ENCODE peak calls at places on chromosomes 2 and 18, in five cellular contexts. B is transverse colon, A is psoas muscle, X is AG04450, D is WERI-Rb-1. U is an unnamed sample.

GRCh38 chr2:190858817-190859216 is 21.8 kb upstream of the GLS start:
- DNase-seq in B (no peak), A (no peak), X (no peak), D (no peak), U (no peak)

GRCh38 chr2:238966274-238966937 is 118.5 kb downstream of the TWIST2 start:
- DNase-seq in B (no peak), A (no peak), X (no peak), D (no peak), U (no peak)

GRCh38 chr2:199449455-199449854 is 8.3 kb downstream of the SATB2 start:
- DNase-seq in B (no peak), A (no peak), X (no peak), D (no peak), U (no peak)

GRCh38 chr2:28681216-28681981 is 70.2 kb upstream of the PPP1CB start:
- DNase-seq in B (no peak), A (no peak), X (no peak), D (no peak), U (peak)

GRCh38 chr2:36770542-36771287 is 74.2 kb downstream of the VIT start:
- DNase-seq in B (peak), A (peak), X (no peak), D (peak), U (no peak)

GRCh38 chr2:190881480-190882326 is 1.1 kb downstream of the GLS start:
- DNase-seq in B (peak), A (peak), X (no peak), D (peak), U (no peak)

GRCh38 chr18:28116461-28116860 is 60.5 kb downstream of the CDH2 start:
- DNase-seq in B (no peak), A (no peak), X (no peak), D (no peak), U (no peak)

GRCh38 chr2:72694715-72695496 is 130.9 kb downstream of the EXOC6B start:
- DNase-seq in B (peak), A (peak), X (peak), D (no peak), U (no peak)

GRCh38 chr2:97754690-97755346 is 41.4 kb downstream of the ZAP70 start:
- DNase-seq in B (no peak), A (no peak), X (no peak), D (no peak), U (no peak)

GRCh38 chr2:173647681-173648350 is 293.1 kb downstream of the CDCA7 start:
- DNase-seq in B (no peak), A (no peak), X (no peak), D (no peak), U (no peak)

GRCh38 chr2:218577482-218578220 is 9.0 kb downstream of the CNOT9 start:
- DNase-seq in B (no peak), A (no peak), X (no peak), D (no peak), U (no peak)

GRCh38 chr2:137952586-137953129 is 11.6 kb upstream of the HNMT start:
- DNase-seq in B (no peak), A (no peak), X (no peak), D (no peak), U (no peak)

GRCh38 chr2:39142012-39142346 is 21.1 kb upstream of the SOS1 start:
- DNase-seq in B (no peak), A (no peak), X (no peak), D (no peak), U (no peak)

DNA sequence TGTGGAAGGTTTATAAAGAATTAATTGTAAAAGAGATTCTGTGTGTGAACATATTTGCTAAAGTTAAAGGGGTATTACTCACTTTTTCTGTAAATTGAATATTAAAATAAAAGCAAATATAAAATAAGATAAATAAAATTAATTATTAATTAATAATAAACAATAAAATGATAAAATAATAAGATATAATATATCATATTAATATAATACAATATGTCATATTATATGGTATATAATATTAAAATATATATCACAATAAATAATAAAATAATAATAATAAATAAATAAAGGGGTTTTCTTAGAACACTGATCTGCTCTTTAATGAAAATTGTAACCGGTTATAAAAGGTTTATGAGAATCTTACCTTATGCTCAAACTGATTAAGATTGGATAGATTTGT is 29.8 kb downstream of the TMEM200C start:
- DNase-seq in B (no peak), A (no peak), X (no peak), D (no peak), U (no peak)
- H3K4me3 ChIP-seq in B (no peak), A (no peak), X (no peak), D (no peak), U (no peak)

GRCh38 chr2:205596581-205596980 is 85.7 kb upstream of the NRP2 start:
- DNase-seq in B (no peak), A (no peak), X (no peak), D (no peak), U (no peak)
- TF ChIP-seq CTCF in B (no peak), A (no peak), X (no peak), D (no peak), U (no peak)

GRCh38 chr2:46704593-46704992 is 211.0 kb downstream of the MCFD2 start:
- DNase-seq in B (no peak), A (no peak), X (no peak), D (no peak), U (no peak)
- H3K4me3 ChIP-seq in B (no peak), A (no peak), X (peak), D (no peak), U (no peak)

DNA sequence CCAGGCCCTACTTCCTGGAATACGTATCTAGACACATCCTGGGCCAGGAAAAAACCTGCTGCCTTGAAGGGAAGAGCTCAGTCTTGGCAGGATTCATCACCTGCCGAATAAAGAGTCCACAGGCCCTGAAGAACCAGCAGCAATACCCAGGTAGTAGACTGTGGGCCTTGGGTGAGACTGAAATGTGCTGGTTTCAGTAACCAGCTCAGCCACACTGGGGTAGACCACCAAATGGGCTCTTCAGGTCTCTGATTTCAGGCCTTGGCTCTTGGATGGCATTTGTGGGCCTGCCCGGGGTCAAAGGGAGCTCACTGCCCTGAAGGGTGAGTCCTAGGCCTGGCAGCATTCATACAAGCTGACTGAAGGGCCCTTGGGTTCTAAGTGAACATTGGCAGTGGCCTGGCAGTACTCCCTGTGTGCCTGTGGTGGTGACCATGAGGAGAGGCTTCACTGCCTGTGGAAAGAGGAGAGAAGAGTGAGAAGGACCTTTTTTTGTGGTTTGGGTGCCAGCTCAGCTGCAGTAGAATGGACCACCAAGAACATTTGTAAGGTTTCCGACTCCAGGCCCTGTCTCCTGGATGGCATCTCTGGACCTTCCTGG is 175.1 kb downstream of the ANKRD30B start:
- DNase-seq in B (no peak), A (no peak), X (no peak), D (no peak), U (no peak)
- TF ChIP-seq CTCF in B (no peak), A (no peak), X (no peak), D (no peak), U (no peak)

DNA sequence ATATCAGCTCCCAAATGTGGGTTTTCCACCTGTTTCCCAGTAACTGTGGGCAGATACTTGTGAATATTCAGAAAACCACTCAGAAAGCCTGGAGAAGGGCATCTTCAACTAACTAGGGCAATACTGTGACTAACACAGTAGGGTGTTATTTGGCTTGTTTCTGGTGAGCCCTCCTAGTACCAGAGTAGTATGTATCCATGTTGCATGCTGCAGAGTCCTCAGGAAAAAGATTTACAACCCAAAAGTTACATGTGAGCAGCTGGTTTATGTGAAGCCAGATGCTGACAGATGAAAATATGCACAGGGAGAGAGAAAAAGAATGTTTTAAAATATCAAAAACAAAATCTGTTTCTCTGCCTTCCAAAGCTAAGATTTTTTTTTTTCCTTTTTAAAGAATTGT is 333.2 kb upstream of the UBE2E3 start:
- DNase-seq in B (no peak), A (no peak), X (no peak), D (no peak), U (no peak)
- H3K4me3 ChIP-seq in B (no peak), A (no peak), X (no peak), D (no peak), U (no peak)

DNA sequence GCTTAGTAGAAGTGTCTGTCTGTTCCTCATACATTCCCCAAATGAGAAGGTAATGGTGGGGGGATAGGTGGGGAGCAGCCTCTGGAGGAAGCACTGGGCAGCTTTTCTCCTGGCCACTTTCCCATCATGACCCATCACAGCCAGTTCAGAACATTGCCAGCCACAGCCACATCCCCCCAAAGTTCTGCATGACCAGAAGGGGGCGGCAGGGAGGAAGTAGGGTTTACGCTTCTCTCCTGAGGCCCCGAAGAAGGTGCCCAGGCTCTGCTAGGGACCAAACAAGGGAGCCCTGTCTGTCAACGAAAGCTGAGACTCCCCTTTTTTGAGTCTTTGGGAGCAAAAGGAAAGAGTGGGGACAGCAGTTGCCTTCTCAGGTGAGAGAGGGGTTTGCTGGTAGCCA is 7.7 kb downstream of the IGFBP5 start:
- DNase-seq in B (no peak), A (no peak), X (no peak), D (peak), U (no peak)
- TF ChIP-seq CTCF in B (peak), A (peak), X (peak), D (peak), U (peak)

DNA sequence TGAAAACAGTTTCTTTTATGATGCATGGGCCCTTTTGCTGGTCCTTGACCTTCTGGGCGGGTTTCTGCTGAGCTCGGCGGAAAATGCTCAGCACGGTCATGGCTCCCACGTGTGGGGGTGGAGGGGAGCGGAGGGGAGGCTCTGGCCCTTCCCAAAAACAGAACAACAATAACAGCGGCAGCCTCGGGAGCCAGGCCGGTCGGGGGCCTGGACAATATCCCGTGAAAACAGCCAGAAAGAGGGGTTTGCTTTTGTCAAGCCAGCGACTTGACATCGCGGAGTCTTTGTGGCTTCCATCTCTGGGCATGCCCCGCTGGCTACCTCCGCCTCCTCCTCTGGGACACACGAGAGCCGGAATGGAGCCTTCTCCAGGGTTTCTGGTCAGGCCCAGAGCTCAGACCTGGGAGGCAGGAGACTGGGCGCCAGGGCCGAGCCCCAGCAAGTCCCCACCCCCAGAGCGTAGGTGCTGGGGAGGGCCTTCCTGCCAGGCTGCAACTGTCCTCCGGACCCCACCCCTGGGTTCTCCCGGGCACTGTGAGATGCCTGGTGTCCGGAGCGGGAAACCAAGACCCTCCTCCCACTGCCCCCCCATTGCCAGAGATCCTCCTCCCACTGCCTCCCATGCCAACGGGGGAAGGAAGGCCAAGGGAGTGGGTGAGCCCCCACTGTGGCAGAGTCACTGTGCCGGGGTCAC is 35.9 kb upstream of the SNED1 start:
- DNase-seq in B (peak), A (peak), X (no peak), D (no peak), U (no peak)
- H3K4me3 ChIP-seq in B (no peak), A (no peak), X (no peak), D (no peak), U (no peak)

GRCh38 chr2:19312949-19313348 is 45.5 kb downstream of the OSR1 start:
- DNase-seq in B (no peak), A (no peak), X (peak), D (peak), U (no peak)
- TF ChIP-seq CTCF in B (no peak), A (peak), X (peak), D (peak), U (peak)

GRCh38 chr2:241618296-241618805 is 18.6 kb downstream of the THAP4 start:
- DNase-seq in B (no peak), A (no peak), X (no peak), D (no peak), U (no peak)
- H3K4me3 ChIP-seq in B (no peak), A (peak), X (no peak), D (no peak), U (no peak)